ENCODE peak calls at places on chromosomes 2 and 18, in six cellular contexts. D is IMR-90, S is heart right ventricle, E is mucosa of descending colon, T is HCT116, X is hepatocyte. Y is an unnamed sample.

GRCh38 chr18:34789768-34790344 is 79.8 kb downstream of the DTNA start:
- DNase-seq in T (no peak), X (no peak), S (no peak), E (no peak), D (peak; percentile 35), Y (no peak)

GRCh38 chr2:65504201-65504600 is 71.8 kb upstream of the SPRED2 start:
- DNase-seq in S (no peak), D (no peak), T (no peak), X (no peak), E (no peak), Y (no peak)

GRCh38 chr2:161238559-161239415 is 69.4 kb upstream of the PSMD14 start:
- DNase-seq in T (no peak), S (peak; percentile 51), X (peak; percentile 69), D (peak; percentile 23), E (peak; percentile 79), Y (no peak)

GRCh38 chr18:8895987-8896619 is 190.7 kb downstream of the MTCL1 start:
- DNase-seq in T (no peak), X (no peak), S (no peak), E (no peak), D (peak; percentile 88), Y (no peak)

GRCh38 chr2:24816404-24816803 is 23.2 kb downstream of the CENPO start:
- DNase-seq in X (no peak), D (no peak), E (no peak), S (no peak), T (no peak), Y (no peak)

GRCh38 chr2:217074576-217075224 is 214.8 kb upstream of the TNP1 start:
- DNase-seq in T (no peak), D (peak; percentile 60), X (no peak), E (no peak), S (peak; percentile 39), Y (no peak)

GRCh38 chr2:109151519-109151918 is 22.5 kb downstream of the SH3RF3 start:
- DNase-seq in X (no peak), E (no peak), D (no peak), T (no peak), S (no peak), Y (no peak)

GRCh38 chr2:10326707-10327594 is 24.2 kb downstream of the HPCAL1 start:
- DNase-seq in E (no peak), T (no peak), X (no peak), D (no peak), S (peak; percentile 46), Y (no peak)

GRCh38 chr2:46700435-46700834 is 215.2 kb downstream of the MCFD2 start:
- DNase-seq in D (no peak), S (no peak), E (no peak), T (no peak), X (no peak), Y (no peak)

GRCh38 chr2:46701152-46701551 is 214.5 kb downstream of the MCFD2 start:
- DNase-seq in T (no peak), S (no peak), E (no peak), D (peak; percentile 72), X (peak; percentile 21), Y (peak; percentile 60)

GRCh38 chr2:46703588-46703987 is 212.0 kb downstream of the MCFD2 start:
- DNase-seq in S (no peak), D (no peak), X (no peak), E (no peak), T (no peak), Y (no peak)

GRCh38 chr2:46704593-46704992 is 211.0 kb downstream of the MCFD2 start:
- DNase-seq in X (no peak), D (no peak), S (no peak), E (no peak), T (no peak), Y (no peak)

DNA sequence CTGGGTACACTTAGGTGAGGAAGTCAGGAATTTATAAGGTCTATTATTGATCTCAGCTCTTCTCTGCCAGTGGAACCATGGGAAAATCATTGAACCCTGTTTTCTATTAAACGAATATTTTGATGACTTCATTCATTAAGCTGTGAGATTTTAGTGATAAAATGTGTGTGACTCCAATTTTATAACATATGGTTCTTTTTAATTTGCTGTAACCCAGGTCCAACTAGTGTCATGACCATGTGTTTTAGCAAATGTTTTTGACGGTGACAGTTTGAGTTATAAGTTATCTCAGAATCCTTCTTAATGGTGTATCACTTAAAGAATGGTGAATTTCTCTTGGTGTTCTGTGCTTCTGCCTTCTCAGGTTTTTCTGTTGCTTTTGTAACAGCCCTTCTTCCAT is 213.1 kb downstream of the MCFD2 start:
- DNase-seq in T (no peak), D (no peak), S (no peak), X (no peak), E (no peak), Y (no peak)
- H3K4me1 ChIP-seq in T (peaks cover 19% of the 10 kb centered on the region), D (peaks cover 7% of the 10 kb centered on the region), S (peaks cover 68% of the 10 kb centered on the region), X (peaks cover 23% of the 10 kb centered on the region), E (peaks cover 14% of the 10 kb centered on the region), Y (peaks cover 52% of the 10 kb centered on the region)

GRCh38 chr2:226467221-226467620 is 332.4 kb downstream of the IRS1 start:
- DNase-seq in T (no peak), S (no peak), D (no peak), E (no peak), X (no peak), Y (no peak)
- H3K36me3 ChIP-seq in T (peaks cover 4% of the 10 kb centered on the region), S (no peaks in the 10 kb centered on the region), D (no peaks in the 10 kb centered on the region), E (no peaks in the 10 kb centered on the region), X (no peaks in the 10 kb centered on the region), Y (no peaks in the 10 kb centered on the region)

GRCh38 chr2:68425503-68425902 is 41.6 kb downstream of the FBXO48 start:
- DNase-seq in D (no peak), T (no peak), S (no peak), E (no peak), X (no peak), Y (no peak)
- H3K4me1 ChIP-seq in D (peaks cover 2% of the 10 kb centered on the region), T (no peaks in the 10 kb centered on the region), S (no peaks in the 10 kb centered on the region), E (no peaks in the 10 kb centered on the region), X (no peaks in the 10 kb centered on the region), Y (no peaks in the 10 kb centered on the region)

GRCh38 chr2:233489666-233490065 is 76.9 kb downstream of the USP40 start:
- DNase-seq in E (no peak), T (no peak), X (no peak), S (no peak), D (peak; percentile 31), Y (no peak)

GRCh38 chr2:233487748-233488345 is 78.7 kb downstream of the USP40 start:
- DNase-seq in S (no peak), D (peak; percentile 4), X (no peak), E (no peak), T (no peak), Y (no peak)

GRCh38 chr2:233490831-233491230 is 75.8 kb downstream of the USP40 start:
- DNase-seq in S (no peak), X (no peak), E (no peak), D (no peak), T (no peak), Y (no peak)

GRCh38 chr2:233486778-233487552 is 79.6 kb downstream of the USP40 start:
- DNase-seq in X (no peak), S (no peak), E (no peak), D (peak; percentile 94), T (no peak), Y (no peak)

DNA sequence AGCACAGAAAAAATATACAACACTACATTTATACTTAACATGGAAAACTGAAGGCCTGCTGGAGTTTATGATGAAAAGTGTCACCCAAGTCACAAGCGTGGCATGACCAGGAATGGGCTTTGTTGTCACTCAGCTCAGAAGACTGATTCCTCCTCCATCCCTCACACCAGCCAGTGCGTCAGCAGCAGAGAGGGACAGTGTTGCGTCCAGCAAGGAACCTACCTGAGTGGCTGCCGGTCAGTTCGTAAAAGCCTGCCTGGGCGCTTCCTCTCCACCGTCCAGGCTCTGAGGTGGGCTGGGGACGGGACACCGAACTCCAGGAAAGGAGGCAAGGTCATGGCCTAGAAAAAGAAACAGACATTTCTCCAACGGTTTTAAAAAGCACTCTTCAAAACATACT is 77.4 kb downstream of the USP40 start:
- DNase-seq in D (no peak), S (no peak), X (no peak), T (no peak), E (no peak), Y (no peak)
- H3K36me3 ChIP-seq in D (peaks cover 19% of the 10 kb centered on the region), S (no peaks in the 10 kb centered on the region), X (no peaks in the 10 kb centered on the region), T (peaks cover 3% of the 10 kb centered on the region), E (no peaks in the 10 kb centered on the region), Y (peaks cover 28% of the 10 kb centered on the region)

GRCh38 chr2:23055251-23055650 is 329.7 kb upstream of the KLHL29 start:
- DNase-seq in E (no peak), T (no peak), X (no peak), D (no peak), S (no peak), Y (no peak)

GRCh38 chr2:23053580-23053979 is 331.4 kb upstream of the KLHL29 start:
- DNase-seq in T (no peak), S (no peak), X (no peak), E (no peak), D (no peak), Y (no peak)

GRCh38 chr2:23050388-23050787 is 334.6 kb upstream of the KLHL29 start:
- DNase-seq in S (no peak), E (no peak), D (no peak), X (no peak), T (no peak), Y (no peak)
- H3K4me1 ChIP-seq in S (no peaks in the 10 kb centered on the region), E (no peaks in the 10 kb centered on the region), D (no peaks in the 10 kb centered on the region), X (no peaks in the 10 kb centered on the region), T (no peaks in the 10 kb centered on the region), Y (no peaks in the 10 kb centered on the region)

DNA sequence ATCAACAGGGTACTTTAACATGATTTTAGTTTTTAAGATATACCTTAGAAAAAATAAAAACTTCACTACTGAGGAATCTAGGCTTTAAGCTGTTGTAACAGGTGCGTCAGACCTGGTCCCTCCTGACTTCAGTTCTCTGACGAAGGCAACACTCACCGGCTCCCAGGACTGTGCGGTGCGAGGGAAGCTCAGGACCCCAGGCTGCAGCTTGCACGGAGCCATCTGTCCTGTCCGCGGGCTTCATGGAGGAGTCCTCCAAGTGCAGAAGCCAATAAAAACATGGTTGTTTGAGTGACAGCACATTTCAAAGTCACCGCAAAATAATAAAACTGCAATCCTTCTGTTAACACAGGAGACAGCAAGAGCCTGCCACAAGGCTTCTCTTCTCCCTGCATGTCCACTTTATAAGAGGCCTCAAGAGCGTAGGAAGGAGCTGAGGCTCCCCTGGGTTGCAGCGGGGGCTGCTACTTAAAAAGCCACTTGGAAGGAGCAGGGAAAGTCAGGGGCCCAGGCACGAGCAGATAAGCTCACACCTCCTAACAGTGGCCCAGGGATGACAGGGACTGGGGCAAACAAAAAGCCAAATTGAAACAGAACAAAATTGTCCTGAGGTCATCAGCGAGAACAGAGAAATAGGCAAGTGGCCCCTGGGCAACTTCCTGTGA is 4.6 kb downstream of the HJURP start:
- DNase-seq in S (no peak), E (no peak), X (no peak), D (no peak), T (no peak), Y (no peak)
- H3K36me3 ChIP-seq in S (no peaks in the 10 kb centered on the region), E (no peaks in the 10 kb centered on the region), X (no peaks in the 10 kb centered on the region), D (peaks cover 11% of the 10 kb centered on the region), T (peaks cover 86% of the 10 kb centered on the region), Y (peaks cover 96% of the 10 kb centered on the region)

DNA sequence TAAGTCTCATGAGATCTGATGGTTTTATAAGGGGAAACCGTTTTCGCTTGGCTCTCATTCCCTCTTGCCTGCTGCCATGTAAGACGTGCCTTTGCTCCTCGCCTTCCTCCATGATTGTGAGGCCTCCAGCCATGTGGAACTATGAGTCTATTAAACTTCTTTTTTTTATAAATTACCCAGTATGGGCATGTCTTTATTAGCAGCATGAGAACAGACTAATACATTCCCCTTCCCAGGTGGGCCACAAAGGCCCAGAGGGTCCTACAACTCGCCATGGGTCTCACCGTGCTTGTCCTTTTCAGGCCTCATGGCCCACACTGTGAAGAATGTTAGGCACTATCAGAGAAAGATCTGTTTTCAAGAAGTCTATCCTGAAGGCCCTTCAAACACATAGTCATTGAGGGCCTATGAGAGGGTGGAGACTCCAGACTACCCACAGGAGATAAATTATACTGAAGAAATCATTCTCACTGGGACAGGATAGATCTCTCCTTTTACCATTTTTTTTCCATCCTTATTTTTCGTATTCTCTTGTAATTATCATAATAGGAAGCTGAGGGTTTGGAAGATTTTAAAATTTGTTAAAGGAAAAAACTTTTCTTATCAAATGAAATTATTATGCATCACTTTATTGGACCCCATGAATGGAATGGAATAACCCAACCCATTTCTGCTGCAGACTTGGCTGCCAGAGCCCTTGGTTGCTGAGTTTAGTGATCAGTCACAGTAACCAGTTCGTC is 91.0 kb upstream of the MSH2 start:
- DNase-seq in X (no peak), S (no peak), D (no peak), E (no peak), T (no peak), Y (no peak)
- H3K4me1 ChIP-seq in X (peaks cover 47% of the 10 kb centered on the region), S (peaks cover 14% of the 10 kb centered on the region), D (peaks cover 18% of the 10 kb centered on the region), E (peaks cover 32% of the 10 kb centered on the region), T (peaks cover 16% of the 10 kb centered on the region), Y (peaks cover 21% of the 10 kb centered on the region)